ENCODE peak calls at places on chromosome 20, in six cellular contexts. V is stomach, A is tibial artery, K is lung, H is colonic mucosa, T is astrocyte. C is an unnamed sample. For H3K4me1, the result is how much of the 10 kb centered on the place peaks cover.

GRCh38 chr20:4234128-4234527 is 218.8 kb upstream of the RNF24 start:
- DNase-seq in A (peak), K (no peak), H (no peak), V (no peak), T (peak), C (no peak)

GRCh38 chr20:56409946-56410345 is 2.1 kb upstream of the CASS4 start:
- DNase-seq in T (no peak), V (no peak), A (no peak), K (no peak), H (no peak), C (no peak)

GRCh38 chr20:25739615-25740320 is 43.1 kb upstream of the ZNF337 start:
- DNase-seq in T (no peak), K (no peak), V (no peak), H (no peak), A (no peak), C (no peak)

GRCh38 chr20:14838663-14839650 is 501.5 kb upstream of the FLRT3 start:
- DNase-seq in H (no peak), K (no peak), V (no peak), T (no peak), A (no peak), C (no peak)

GRCh38 chr20:40336530-40336929 is 352.5 kb downstream of the MAFB start:
- DNase-seq in K (no peak), A (no peak), V (no peak), H (no peak), T (no peak), C (no peak)

GRCh38 chr20:53574259-53574789 is 19.3 kb downstream of the ZNF217 start:
- DNase-seq in T (no peak), A (no peak), H (no peak), K (no peak), V (peak), C (no peak)

GRCh38 chr20:58650181-58650775 is 805 bp upstream of the STX16 start:
- DNase-seq in T (no peak), V (no peak), A (no peak), K (no peak), H (peak), C (peak)

GRCh38 chr20:47723322-47723721 is 62.0 kb downstream of the SULF2 start:
- DNase-seq in K (no peak), T (no peak), V (no peak), A (no peak), H (no peak), C (no peak)

GRCh38 chr20:17169575-17170136 is 57.2 kb upstream of the PCSK2 start:
- DNase-seq in T (no peak), A (no peak), K (no peak), H (no peak), V (no peak), C (no peak)

GRCh38 chr20:16729080-16729479 is 746 bp upstream of the SNRPB2 start:
- DNase-seq in H (no peak), K (no peak), T (no peak), A (no peak), V (no peak), C (no peak)

GRCh38 chr20:16352321-16352720 is 220.9 kb downstream of the KIF16B start:
- DNase-seq in A (no peak), K (no peak), T (no peak), H (no peak), V (no peak), C (no peak)

GRCh38 chr20:25076731-25077609 is 5.0 kb downstream of the VSX1 start:
- DNase-seq in A (no peak), K (no peak), T (no peak), H (no peak), V (peak), C (peak)

GRCh38 chr20:2847802-2848201 is 7.3 kb downstream of the VPS16 start:
- DNase-seq in T (no peak), K (no peak), A (no peak), V (no peak), H (no peak), C (no peak)

GRCh38 chr20:2237059-2237458 is 58.7 kb upstream of the TGM3 start:
- DNase-seq in T (peak), A (peak), V (peak), K (no peak), H (peak), C (peak)

GRCh38 chr20:23548408-23548807 is 19.9 kb downstream of the CST9L start:
- DNase-seq in V (no peak), T (no peak), K (no peak), A (no peak), H (no peak), C (no peak)

GRCh38 chr20:59400666-59401065 is 100.3 kb downstream of the EDN3 start:
- DNase-seq in K (no peak), A (no peak), T (no peak), V (no peak), H (no peak), C (no peak)

GRCh38 chr20:41081276-41081814 is 52.7 kb downstream of the TOP1 start:
- DNase-seq in V (no peak), T (peak), K (no peak), A (no peak), H (no peak), C (no peak)

GRCh38 chr20:61765081-61765870 is 300.4 kb downstream of the TAF4 start:
- DNase-seq in T (no peak), V (no peak), K (no peak), A (no peak), H (no peak), C (no peak)

GRCh38 chr20:53606364-53606985 is 12.8 kb upstream of the ZNF217 start:
- DNase-seq in T (peak), V (peak), A (no peak), K (no peak), H (no peak), C (no peak)

GRCh38 chr20:48690888-48691287 is 136.9 kb downstream of the PREX1 start:
- DNase-seq in T (peak), A (no peak), H (peak), V (no peak), K (no peak), C (peak)

GRCh38 chr20:60872224-60872623 is 379.8 kb upstream of the CDH4 start:
- DNase-seq in T (no peak), V (no peak), K (no peak), H (no peak), A (no peak), C (no peak)

GRCh38 chr20:53911301-53911700 is 159.1 kb downstream of the BCAS1 start:
- DNase-seq in T (no peak), V (no peak), H (no peak), A (no peak), K (no peak), C (no peak)

GRCh38 chr20:25287631-25288290 is 39.9 kb downstream of the PYGB start:
- DNase-seq in H (no peak), A (peak), T (no peak), V (no peak), K (no peak), C (no peak)

GRCh38 chr20:46312075-46312944 is 4.0 kb upstream of the CDH22 start:
- DNase-seq in A (no peak), K (no peak), V (peak), H (no peak), T (no peak), C (no peak)

GRCh38 chr20:54026300-54027064 is 43.9 kb downstream of the BCAS1 start:
- DNase-seq in H (no peak), A (no peak), T (no peak), V (no peak), K (no peak), C (no peak)

GRCh38 chr20:43710370-43711044 is 16.3 kb downstream of the GTSF1L start:
- DNase-seq in A (no peak), H (no peak), K (no peak), V (no peak), T (no peak), C (no peak)

GRCh38 chr20:33568378-33569289 is 78.7 kb downstream of the CBFA2T2 start:
- DNase-seq in V (no peak), H (no peak), T (no peak), A (no peak), K (no peak), C (no peak)

GRCh38 chr20:38997622-38998021 is 35.5 kb downstream of the DHX35 start:
- DNase-seq in H (no peak), A (no peak), K (no peak), T (peak), V (no peak), C (no peak)

GRCh38 chr20:49276895-49277785 is 717 bp downstream of the ZNFX1 start:
- DNase-seq in H (peak), V (no peak), K (peak), T (no peak), A (peak), C (peak)

GRCh38 chr20:62404112-62404665 is 2.9 kb downstream of the CABLES2 start:
- DNase-seq in K (no peak), A (no peak), V (no peak), H (no peak), T (no peak), C (no peak)

GRCh38 chr20:46683939-46684750 is 5.1 kb downstream of the TP53RK start:
- DNase-seq in V (peak), T (peak), K (peak), A (peak), H (peak), C (no peak)

GRCh38 chr20:43955244-43956191 is 40.9 kb downstream of the TOX2 start:
- DNase-seq in K (peak), T (peak), H (no peak), A (no peak), V (no peak), C (no peak)

GRCh38 chr20:4973330-4974097 is 27.8 kb downstream of the SLC23A2 start:
- DNase-seq in T (peak), H (peak), K (peak), V (peak), A (peak), C (peak)

GRCh38 chr20:62066339-62066982 is 780 bp upstream of the TAF4 start:
- DNase-seq in V (peak), K (peak), H (peak), T (peak), A (no peak), C (peak)

GRCh38 chr20:3313681-3314080 is 74.7 kb upstream of the SLC4A11 start:
- DNase-seq in K (no peak), H (no peak), V (no peak), T (no peak), A (no peak), C (no peak)

GRCh38 chr20:37729452-37729851 is 35.6 kb downstream of the CTNNBL1 start:
- DNase-seq in K (no peak), V (no peak), H (no peak), A (no peak), T (no peak), C (no peak)

GRCh38 chr20:32021091-32021490 is 10.9 kb downstream of the CCM2L start:
- DNase-seq in V (no peak), K (no peak), H (no peak), T (no peak), A (peak), C (no peak)

GRCh38 chr20:32018269-32019155 is 8.3 kb downstream of the CCM2L start:
- DNase-seq in K (peak), V (peak), T (no peak), A (peak), H (peak), C (peak)

GRCh38 chr20:32019156-32019510 is 8.9 kb downstream of the CCM2L start:
- DNase-seq in T (no peak), A (peak), H (no peak), V (no peak), K (no peak), C (no peak)

GRCh38 chr20:32019563-32020463 is 9.6 kb downstream of the CCM2L start:
- DNase-seq in K (no peak), V (no peak), H (no peak), A (peak), T (no peak), C (no peak)

GRCh38 chr20:32017711-32018251 is 7.5 kb downstream of the CCM2L start:
- DNase-seq in A (no peak), H (peak), T (no peak), V (peak), K (peak), C (no peak)
- H3K4me3 ChIP-seq in A (no peak), H (no peak), T (no peak), V (peak), K (no peak), C (no peak)

DNA sequence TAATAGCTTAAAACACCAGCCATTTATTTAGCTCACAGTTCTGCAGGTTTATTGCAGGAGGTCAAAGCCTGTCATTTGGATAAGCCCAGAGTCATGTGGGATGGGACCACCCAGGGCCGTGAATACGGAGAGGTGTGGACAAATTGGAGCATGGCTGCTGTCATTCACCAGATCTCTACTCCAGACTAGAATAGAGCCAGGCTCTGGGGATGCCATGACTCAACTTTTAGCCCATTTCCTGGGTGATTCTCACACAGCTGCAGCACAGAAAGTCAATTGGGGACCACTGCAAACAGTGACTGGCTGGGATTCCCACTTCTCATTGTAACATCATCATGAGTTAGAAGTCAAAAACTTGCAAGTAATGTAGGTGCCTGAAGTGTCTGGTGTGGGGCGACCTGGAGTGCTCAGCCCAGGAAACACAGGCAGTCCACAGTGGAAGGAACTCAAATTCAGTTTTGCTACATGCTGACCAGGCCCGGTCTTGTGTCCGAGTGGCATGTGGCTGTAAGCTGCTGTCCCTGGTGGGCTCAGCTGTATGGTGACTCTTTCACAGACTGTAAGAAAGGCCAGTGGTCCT is 174.3 kb downstream of the SCP2D1 start:
- DNase-seq in V (no peak), K (no peak), A (no peak), H (no peak), T (no peak), C (no peak)
- H3K4me1 ChIP-seq in V (under half), K (under half), A (under half), H (under half), T (under half), C (under half)

GRCh38 chr20:1227121-1227582 is 1.3 kb downstream of the RAD21L1 start:
- DNase-seq in H (no peak), A (no peak), T (no peak), K (no peak), V (no peak), C (no peak)
- TF ChIP-seq CTCF in H (no peak), A (no peak), T (no peak), K (no peak), V (no peak), C (no peak)

DNA sequence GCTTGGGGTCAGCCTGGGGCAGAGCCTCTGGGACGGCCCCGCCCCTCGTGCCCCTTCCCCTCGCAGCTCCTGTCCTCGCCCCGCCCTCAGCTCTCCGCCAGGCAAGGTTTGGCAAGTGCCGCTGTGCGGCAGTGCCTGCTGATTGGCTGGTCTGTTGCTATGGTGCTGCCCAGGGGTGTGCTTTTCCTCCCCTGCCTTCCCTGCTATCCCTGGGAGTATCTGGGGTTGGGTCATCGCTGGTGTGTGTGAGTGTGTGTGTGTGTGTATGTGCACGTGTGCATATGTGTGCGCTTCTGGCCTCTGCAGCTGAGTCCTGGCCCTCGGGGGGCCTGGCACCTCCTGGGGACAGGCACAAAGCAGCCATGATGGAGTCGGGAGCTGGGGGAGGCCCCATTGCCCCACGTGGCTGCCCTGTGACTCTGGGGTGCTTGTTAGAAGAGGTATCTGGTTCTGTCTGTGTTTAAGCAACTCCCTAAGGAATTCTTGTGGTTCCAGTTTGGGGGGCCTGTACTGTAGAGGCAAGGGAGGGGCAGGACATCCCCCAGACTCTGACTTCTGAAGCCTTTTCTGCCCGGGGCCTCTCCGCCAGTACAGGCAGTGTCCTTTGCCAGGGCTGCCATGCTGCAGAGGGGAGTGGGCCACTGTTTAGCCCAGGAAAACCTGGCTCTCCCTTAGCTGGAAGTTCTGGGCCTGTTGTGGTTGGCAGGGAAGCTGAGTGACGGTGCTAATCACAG is 6.9 kb downstream of the RTEL1 start:
- DNase-seq in V (no peak), H (no peak), T (no peak), K (no peak), A (no peak), C (no peak)
- H3K4me3 ChIP-seq in V (no peak), H (no peak), T (no peak), K (no peak), A (no peak), C (no peak)

GRCh38 chr20:45049438-45049837 is 51.5 kb downstream of the KCNS1 start:
- DNase-seq in V (no peak), A (no peak), H (no peak), K (no peak), T (no peak), C (no peak)
- H3K4me1 ChIP-seq in V (under half), A (under half), H (under half), K (under half), T (under half), C (under half)

DNA sequence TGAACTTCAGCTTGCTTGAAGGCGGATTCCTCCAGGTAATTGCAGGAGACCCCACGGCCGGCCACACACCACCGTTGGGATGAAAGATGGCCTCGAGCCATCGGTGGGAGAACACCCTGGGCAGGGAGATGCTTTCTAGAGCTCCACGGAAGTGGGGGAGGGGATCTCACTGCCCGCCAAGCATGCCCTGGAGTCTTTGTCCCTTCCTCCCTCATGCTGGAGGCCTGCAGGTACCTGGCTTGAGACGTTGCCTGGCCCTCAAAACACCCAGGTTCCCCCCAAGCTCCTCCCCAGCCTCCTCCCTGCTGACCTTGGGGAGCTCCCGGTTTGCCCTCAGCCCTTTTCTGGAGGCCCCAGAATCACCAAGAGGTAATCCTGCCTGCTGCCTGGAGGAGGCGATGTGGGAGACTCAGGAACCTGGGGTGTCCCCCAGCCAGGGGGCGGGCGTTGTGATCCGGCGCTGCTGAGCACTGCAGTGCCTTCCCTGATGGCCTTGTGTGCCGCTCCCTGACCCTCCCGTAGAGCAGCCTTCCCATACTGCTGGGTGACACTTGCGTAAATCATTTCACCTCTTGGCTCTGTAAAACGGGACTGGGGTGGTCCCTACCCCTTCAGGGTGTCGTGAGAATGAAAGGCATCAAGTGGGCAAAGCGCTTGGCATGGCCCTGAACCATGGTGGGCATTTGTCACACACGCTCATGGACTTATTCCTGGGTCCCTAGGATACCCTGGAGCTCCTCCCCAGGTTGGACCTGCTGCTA is 91.4 kb downstream of the CEBPB start:
- DNase-seq in V (no peak), A (peak), H (no peak), K (no peak), T (no peak), C (no peak)
- TF ChIP-seq CTCF in V (no peak), A (no peak), H (no peak), K (no peak), T (no peak), C (no peak)

GRCh38 chr20:36092424-36093024 is 62.0 kb upstream of the EPB41L1 start:
- DNase-seq in K (no peak), T (no peak), H (no peak), A (no peak), V (peak), C (no peak)

GRCh38 chr20:36093025-36093803 is 61.3 kb upstream of the EPB41L1 start:
- DNase-seq in H (peak), A (peak), T (no peak), V (peak), K (peak), C (peak)

GRCh38 chr20:36090223-36090622 is 64.3 kb upstream of the EPB41L1 start:
- DNase-seq in T (no peak), H (no peak), V (no peak), A (no peak), K (no peak), C (no peak)

GRCh38 chr20:36093804-36094145 is 60.8 kb upstream of the EPB41L1 start:
- DNase-seq in K (no peak), V (no peak), H (no peak), A (no peak), T (no peak), C (no peak)

DNA sequence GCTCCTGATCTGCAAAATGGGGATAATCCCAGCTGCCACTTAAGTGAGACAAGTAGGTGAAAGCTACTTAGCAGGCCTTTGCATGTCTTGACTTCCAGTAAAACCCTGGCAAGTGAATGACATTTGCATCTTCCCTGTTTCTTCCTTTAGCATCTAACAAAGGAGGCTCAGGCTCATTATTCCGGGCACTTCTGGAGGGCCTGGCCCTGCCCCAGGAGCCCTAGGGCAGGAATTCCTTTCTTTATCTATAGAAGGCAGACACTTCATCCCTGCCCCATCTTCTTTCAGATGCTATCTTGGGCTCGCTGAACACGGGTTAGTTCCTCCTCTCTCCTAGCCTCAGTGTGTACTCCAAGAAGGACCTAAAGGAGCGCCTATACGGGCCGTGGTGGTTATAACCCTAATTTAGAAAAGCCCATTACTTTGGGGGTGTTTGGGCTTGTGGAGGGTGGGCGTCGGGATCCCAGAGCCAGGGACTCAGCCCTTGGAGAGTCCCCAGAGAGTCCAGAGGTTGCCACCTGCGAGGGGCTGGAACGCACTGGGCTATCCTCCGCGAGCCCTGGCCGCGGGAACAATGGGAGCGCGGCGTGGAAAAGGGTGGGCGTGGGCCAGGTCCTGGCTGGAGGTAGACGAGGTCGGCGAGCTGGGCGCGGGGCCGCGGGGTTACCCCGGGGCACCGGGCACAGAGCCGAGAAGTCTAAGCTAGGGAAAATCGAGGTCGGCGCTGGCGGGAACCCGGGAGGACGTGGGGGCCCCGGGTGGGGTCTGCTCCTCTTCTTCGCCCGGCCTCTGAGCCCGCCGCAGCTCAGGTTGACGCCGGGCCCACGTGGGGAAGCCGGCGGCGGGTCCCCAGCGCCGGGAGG is 62.7 kb upstream of the EPB41L1 start:
- DNase-seq in T (no peak), H (no peak), K (no peak), V (no peak), A (no peak), C (no peak)
- H3K4me3 ChIP-seq in T (peak), H (peak), K (peak), V (peak), A (peak), C (peak)